ENCODE peak calls at places on chromosomes 2 and 18, in six cellular contexts. J, R, K, F, E and L are unnamed samples.

GRCh38 chr2:239882335-239882734 is 142.8 kb downstream of the NDUFA10 start:
- DNase-seq in J (peak; percentile 3), R (no peak), K (peak; percentile 37), F (no peak), E (peak; percentile 24), L (peak; percentile 55)

GRCh38 chr18:10051877-10052631 is 138.2 kb downstream of the VAPA start:
- DNase-seq in J (peak; percentile 95), R (peak; percentile 79), K (no peak), F (no peak), E (peak; percentile 89), L (no peak)

GRCh38 chr2:167264380-167264779 is 376.1 kb downstream of the XIRP2 start:
- DNase-seq in J (no peak), R (no peak), K (no peak), F (peak; percentile 34), E (no peak), L (peak; percentile 50)

GRCh38 chr2:13558368-13558767 is 841.6 kb downstream of the TRIB2 start:
- DNase-seq in J (peak; percentile 92), R (no peak), K (no peak), F (no peak), E (no peak), L (no peak)

GRCh38 chr2:48339451-48339850 is 190.5 kb upstream of the STON1 start:
- DNase-seq in J (peak; percentile 29), R (peak; percentile 1), K (no peak), F (no peak), E (peak; percentile 13), L (no peak)

GRCh38 chr2:205808493-205809121 is 126.3 kb downstream of the NRP2 start:
- DNase-seq in J (no peak), R (no peak), K (no peak), F (no peak), E (peak; percentile 41), L (no peak)

GRCh38 chr2:53827398-53828175 is 32.2 kb downstream of the GPR75 start:
- DNase-seq in J (peak; percentile 53), R (no peak), K (no peak), F (no peak), E (peak; percentile 18), L (no peak)

GRCh38 chr2:174901075-174901474 is 104.1 kb downstream of the CHN1 start:
- DNase-seq in J (no peak), R (peak; percentile 38), K (no peak), F (no peak), E (peak; percentile 61), L (peak; percentile 85)

GRCh38 chr18:77709107-77709506 is 459.5 kb downstream of the GALR1 start:
- DNase-seq in J (no peak), R (no peak), K (no peak), F (no peak), E (no peak), L (no peak)

GRCh38 chr2:218396688-218397501 is 2.8 kb upstream of the CTDSP1 start:
- DNase-seq in J (peak; percentile 53), R (peak; percentile 36), K (peak; percentile 62), F (peak; percentile 89), E (peak; percentile 79), L (peak; percentile 55)

GRCh38 chr2:128644745-128645256 is 326.1 kb upstream of the HS6ST1 start:
- DNase-seq in J (no peak), R (no peak), K (no peak), F (no peak), E (no peak), L (no peak)